ENCODE peak calls at places on chromosomes 12 and 14, in five cellular contexts. One of them, this sample, is unnamed.

GRCh38 chr14:99199854-99200653 is 71.9 kb downstream of the BCL11B start:
- DNase-seq in stimulated activated CD8-positive, alpha-beta memory T cell treated with anti-CD3 and anti-CD28 coated beads, Interleukin-15, amount 100 ng/mL, for 24 hours: no peak
- DNase-seq in ovary: no peak
- DNase-seq in ascending aorta: no peak
- DNase-seq in GM13977: no peak
- DNase-seq in this sample: no peak

GRCh38 chr12:66190519-66191406 is 1.7 kb downstream of the IRAK3 start:
- DNase-seq in ovary: no peak
- DNase-seq in GM13977: no peak
- DNase-seq in ascending aorta: no peak
- DNase-seq in stimulated activated CD8-positive, alpha-beta memory T cell treated with anti-CD3 and anti-CD28 coated beads, Interleukin-15, amount 100 ng/mL, for 24 hours: no peak
- DNase-seq in this sample: no peak

GRCh38 chr12:132206093-132206434 is 61.8 kb downstream of the NOC4L start:
- DNase-seq in ovary: no peak
- DNase-seq in stimulated activated CD8-positive, alpha-beta memory T cell treated with anti-CD3 and anti-CD28 coated beads, Interleukin-15, amount 100 ng/mL, for 24 hours: no peak
- DNase-seq in ascending aorta: no peak
- DNase-seq in GM13977: peak; percentile 12
- DNase-seq in this sample: no peak

GRCh38 chr14:102584871-102585869 is 7.3 kb upstream of the RCOR1 start:
- DNase-seq in GM13977: no peak
- DNase-seq in ascending aorta: no peak
- DNase-seq in ovary: no peak
- DNase-seq in stimulated activated CD8-positive, alpha-beta memory T cell treated with anti-CD3 and anti-CD28 coated beads, Interleukin-15, amount 100 ng/mL, for 24 hours: no peak
- DNase-seq in this sample: no peak

GRCh38 chr12:27531916-27532315 is 7.9 kb downstream of the PPFIBP1 start:
- DNase-seq in stimulated activated CD8-positive, alpha-beta memory T cell treated with anti-CD3 and anti-CD28 coated beads, Interleukin-15, amount 100 ng/mL, for 24 hours: no peak
- DNase-seq in ascending aorta: no peak
- DNase-seq in ovary: no peak
- DNase-seq in GM13977: no peak
- DNase-seq in this sample: no peak

GRCh38 chr14:81329640-81330385 is 70.3 kb downstream of the STON2 start:
- DNase-seq in stimulated activated CD8-positive, alpha-beta memory T cell treated with anti-CD3 and anti-CD28 coated beads, Interleukin-15, amount 100 ng/mL, for 24 hours: no peak
- DNase-seq in ascending aorta: no peak
- DNase-seq in ovary: no peak
- DNase-seq in GM13977: no peak
- DNase-seq in this sample: peak; percentile 83

GRCh38 chr12:5535531-5535930 is 103.6 kb downstream of the NTF3 start:
- DNase-seq in stimulated activated CD8-positive, alpha-beta memory T cell treated with anti-CD3 and anti-CD28 coated beads, Interleukin-15, amount 100 ng/mL, for 24 hours: no peak
- DNase-seq in ascending aorta: no peak
- DNase-seq in GM13977: no peak
- DNase-seq in ovary: no peak
- DNase-seq in this sample: no peak

GRCh38 chr14:53491256-53491905 is 338.3 kb upstream of the DDHD1 start:
- DNase-seq in GM13977: no peak
- DNase-seq in stimulated activated CD8-positive, alpha-beta memory T cell treated with anti-CD3 and anti-CD28 coated beads, Interleukin-15, amount 100 ng/mL, for 24 hours: no peak
- DNase-seq in ascending aorta: no peak
- DNase-seq in ovary: no peak
- DNase-seq in this sample: no peak

GRCh38 chr12:114769634-114770033 is 85.7 kb upstream of the TBX3 start:
- DNase-seq in stimulated activated CD8-positive, alpha-beta memory T cell treated with anti-CD3 and anti-CD28 coated beads, Interleukin-15, amount 100 ng/mL, for 24 hours: no peak
- DNase-seq in ovary: no peak
- DNase-seq in GM13977: no peak
- DNase-seq in ascending aorta: no peak
- DNase-seq in this sample: no peak